ENCODE peak calls at places on chromosomes 6 and 20, in four cellular contexts. D is ascending aorta, T is ovary, A is mesenchymal stem cell. O is an unnamed sample. For H3K27me3, the result is how much of the 10 kb centered on the place peaks cover.

GRCh38 chr6:120108061-120108795 is 758.7 kb upstream of the MAN1A1 start:
- DNase-seq in D (no peak), A (no peak), T (no peak), O (no peak)

GRCh38 chr6:82914511-82914910 is 151.1 kb downstream of the UBE3D start:
- DNase-seq in D (no peak), A (no peak), T (no peak), O (no peak)

GRCh38 chr6:57246307-57246706 is 24.2 kb upstream of the RAB23 start:
- DNase-seq in D (no peak), A (no peak), T (no peak), O (no peak)

GRCh38 chr6:4420160-4420865 is 284.9 kb upstream of the ECI2 start:
- DNase-seq in D (no peak), A (no peak), T (no peak), O (no peak)

GRCh38 chr20:2475850-2476741 is 5.5 kb upstream of the SNRPB start:
- DNase-seq in D (no peak), T (no peak), A (no peak), O (no peak)

GRCh38 chr20:60482609-60483008 is 524.4 kb downstream of the CDH26 start:
- DNase-seq in T (no peak), A (no peak), D (no peak), O (no peak)

GRCh38 chr20:2164966-2165365 is 63.3 kb downstream of the STK35 start:
- DNase-seq in T (no peak), A (no peak), D (no peak), O (peak)

GRCh38 chr6:123913858-123914257 is 110.2 kb downstream of the NKAIN2 start:
- DNase-seq in A (peak), T (no peak), D (no peak), O (no peak)

GRCh38 chr20:10390709-10391108 is 43.3 kb downstream of the MKKS start:
- DNase-seq in D (no peak), A (no peak), T (no peak), O (no peak)

GRCh38 chr20:46512943-46513844 is at the start of gene ZNF334:
- DNase-seq in D (no peak), T (peak), A (peak), O (peak)

GRCh38 chr6:28794175-28795002 is 129.4 kb downstream of the TRIM27 start:
- DNase-seq in T (no peak), D (no peak), A (peak), O (no peak)

GRCh38 chr6:170019259-170020040 is 268.0 kb downstream of the ERMARD start:
- DNase-seq in T (no peak), A (no peak), D (peak), O (no peak)

GRCh38 chr6:80553071-80553740 is 446.7 kb downstream of the BCKDHB start:
- DNase-seq in A (no peak), T (no peak), D (no peak), O (no peak)

GRCh38 chr6:163206196-163206595 is 208.3 kb upstream of the QKI start:
- DNase-seq in A (no peak), D (no peak), T (no peak), O (no peak)

GRCh38 chr20:34817072-34817471 is 8.4 kb downstream of the NCOA6 start:
- DNase-seq in T (no peak), A (no peak), D (no peak), O (no peak)

GRCh38 chr6:3068329-3069223 is at the start of gene RIPK1:
- DNase-seq in A (peak), D (peak), T (peak), O (peak)

GRCh38 chr6:71250050-71250689 is 38.4 kb upstream of the OGFRL1 start:
- DNase-seq in A (peak), D (no peak), T (no peak), O (no peak)

GRCh38 chr6:134253681-134254080 is 64.2 kb downstream of the SGK1 start:
- DNase-seq in T (no peak), D (no peak), A (peak), O (no peak)

GRCh38 chr6:123997223-123997622 is 193.6 kb downstream of the NKAIN2 start:
- DNase-seq in A (no peak), D (no peak), T (no peak), O (no peak)

GRCh38 chr6:167097770-167098169 is 25.1 kb upstream of the CCR6 start:
- DNase-seq in T (no peak), A (no peak), D (no peak), O (no peak)

GRCh38 chr6:29628419-29629281 is 4.3 kb downstream of the GABBR1 start:
- DNase-seq in A (peak), D (peak), T (peak), O (peak)

GRCh38 chr20:8855315-8855714 is 213.6 kb upstream of the PLCB4 start:
- DNase-seq in A (no peak), T (peak), D (peak), O (no peak)

GRCh38 chr6:14451594-14452374 is 334.2 kb downstream of the CD83 start:
- DNase-seq in A (no peak), T (no peak), D (no peak), O (no peak)

GRCh38 chr6:14448246-14448645 is 330.7 kb downstream of the CD83 start:
- DNase-seq in A (no peak), D (no peak), T (no peak), O (no peak)

GRCh38 chr6:14447240-14447639 is 329.7 kb downstream of the CD83 start:
- DNase-seq in A (no peak), D (no peak), T (no peak), O (no peak)

GRCh38 chr6:14452567-14453527 is 335.3 kb downstream of the CD83 start:
- DNase-seq in A (no peak), T (no peak), D (no peak), O (no peak)

GRCh38 chr6:14450133-14451040 is 332.8 kb downstream of the CD83 start:
- DNase-seq in A (peak), T (no peak), D (no peak), O (no peak)
- H3K27me3 ChIP-seq in A (under half), T (under half), D (under half), O (under half)

GRCh38 chr6:116512709-116513108 is 1.3 kb downstream of the CALHM5 start:
- DNase-seq in D (no peak), T (no peak), A (no peak), O (no peak)
- H3K4me3 ChIP-seq in D (peak), T (peak), A (no peak), O (peak)

GRCh38 chr20:63006611-63007471 is at the start of gene BHLHE23:
- DNase-seq in D (no peak), T (no peak), A (no peak), O (no peak)
- H3K27me3 ChIP-seq in D (under half), T (under half), A (half or more), O (under half)

GRCh38 chr6:75201076-75201475 is 4.8 kb downstream of the COL12A1 start:
- DNase-seq in D (no peak), A (no peak), T (no peak), O (no peak)
- H3K4me3 ChIP-seq in D (peak), A (no peak), T (no peak), O (no peak)

GRCh38 chr6:138101946-138102731 is 5.1 kb downstream of the PERP start:
- DNase-seq in T (no peak), D (no peak), A (no peak), O (no peak)
- H3K27me3 ChIP-seq in T (under half), D (under half), A (under half), O (under half)

DNA sequence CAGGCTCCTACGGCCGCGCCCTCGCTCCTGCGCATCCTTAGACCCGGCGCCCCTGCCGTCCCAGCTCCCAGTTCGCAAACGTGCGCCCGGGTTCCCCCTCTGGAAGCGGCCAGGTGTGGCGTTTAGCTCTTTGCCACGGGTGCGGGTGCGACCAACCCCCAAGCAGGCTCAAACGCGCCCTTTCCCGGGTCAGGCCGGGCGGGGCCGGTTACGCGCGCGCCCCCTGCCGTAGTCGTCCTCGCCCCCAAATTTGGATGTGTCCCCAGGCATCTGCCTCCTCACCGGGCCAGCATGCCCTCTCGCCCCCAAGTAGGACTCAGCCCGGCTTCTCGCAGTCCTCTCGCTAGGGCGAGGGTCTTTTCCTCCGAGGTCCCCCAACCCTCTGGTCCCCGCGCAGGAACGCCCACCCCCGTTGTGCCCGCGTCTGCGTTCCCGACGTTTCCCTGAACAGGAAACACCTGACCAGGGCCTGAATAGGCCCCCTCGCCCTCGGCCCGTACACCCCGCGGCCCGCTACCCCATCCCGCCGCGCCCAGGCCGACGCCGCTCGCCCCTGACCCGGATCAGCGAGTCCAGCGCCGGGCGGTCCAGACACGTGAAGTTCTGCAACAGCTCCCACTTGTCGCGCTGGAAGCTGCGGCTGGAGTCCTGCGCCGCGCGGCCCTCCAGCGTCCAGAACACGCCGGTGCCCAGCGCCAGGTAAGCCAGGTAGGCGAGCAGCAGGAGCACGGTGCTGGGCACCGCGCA is 520 bp downstream of the KCNK17 start:
- DNase-seq in A (no peak), T (no peak), D (no peak), O (no peak)
- H3K4me3 ChIP-seq in A (no peak), T (peak), D (peak), O (peak)

GRCh38 chr20:57137676-57138075 is 128.8 kb downstream of the BMP7 start:
- DNase-seq in A (no peak), D (no peak), T (no peak), O (no peak)

GRCh38 chr20:57136734-57137133 is 129.7 kb downstream of the BMP7 start:
- DNase-seq in D (no peak), T (no peak), A (no peak), O (no peak)

GRCh38 chr20:57135875-57136274 is 130.6 kb downstream of the BMP7 start:
- DNase-seq in A (no peak), T (no peak), D (no peak), O (peak)

GRCh38 chr20:57133926-57134650 is 132.4 kb downstream of the BMP7 start:
- DNase-seq in A (no peak), D (no peak), T (no peak), O (peak)

DNA sequence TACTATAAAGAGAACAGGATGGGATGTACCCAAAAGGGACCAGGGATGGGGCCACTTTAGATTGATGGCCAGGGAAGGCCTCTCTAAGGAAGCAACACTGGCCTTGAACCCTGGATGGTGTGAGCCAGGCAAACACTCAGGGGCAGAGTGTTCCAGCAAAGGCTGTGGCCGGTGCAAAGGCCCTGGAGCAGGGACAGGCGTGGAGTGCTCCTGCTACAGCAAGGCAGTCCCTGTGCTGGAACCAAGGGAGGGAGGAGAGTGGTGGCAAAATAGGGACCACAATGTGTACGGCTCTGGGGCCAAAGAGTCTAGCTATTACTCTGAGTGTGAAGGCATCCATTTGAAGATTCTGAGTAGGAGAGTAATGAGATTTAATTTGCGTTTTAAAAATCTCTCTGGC is 131.6 kb downstream of the BMP7 start:
- DNase-seq in D (no peak), T (no peak), A (no peak), O (no peak)
- H3K27me3 ChIP-seq in D (under half), T (under half), A (half or more), O (under half)

GRCh38 chr6:1553562-1554088 is 56.1 kb upstream of the FOXC1 start:
- DNase-seq in D (no peak), T (no peak), A (no peak), O (no peak)
- H3K4me3 ChIP-seq in D (peak), T (no peak), A (no peak), O (peak)

O was measured in tibial artery.